ENCODE peak calls at places on chromosomes 12 and 14, in six cellular contexts. One of them, this sample, is unnamed.

GRCh38 chr12:101616027-101616494 is 21.3 kb downstream of the MYBPC1 start:
- DNase-seq in GM04504: no peak
- DNase-seq in AG08396: no peak
- DNase-seq in cardiac fibroblast: peak
- DNase-seq in stimulated activated CD4-positive, alpha-beta T cell treated with anti-CD3 and anti-CD28 coated beads, Interleukin-4, amount 100 ng/mL, for 48 hours: no peak
- DNase-seq in NCI-H345: no peak
- DNase-seq in this sample: no peak

GRCh38 chr12:123396954-123397353 is 13.0 kb downstream of the KMT5A start:
- DNase-seq in GM04504: no peak
- DNase-seq in AG08396: no peak
- DNase-seq in cardiac fibroblast: no peak
- DNase-seq in stimulated activated CD4-positive, alpha-beta T cell treated with anti-CD3 and anti-CD28 coated beads, Interleukin-4, amount 100 ng/mL, for 48 hours: no peak
- DNase-seq in NCI-H345: no peak
- DNase-seq in this sample: no peak

GRCh38 chr12:78406776-78407335 is 457.7 kb upstream of the SYT1 start:
- DNase-seq in GM04504: no peak
- DNase-seq in AG08396: no peak
- DNase-seq in cardiac fibroblast: peak
- DNase-seq in stimulated activated CD4-positive, alpha-beta T cell treated with anti-CD3 and anti-CD28 coated beads, Interleukin-4, amount 100 ng/mL, for 48 hours: no peak
- DNase-seq in NCI-H345: peak
- DNase-seq in this sample: no peak

GRCh38 chr12:117919479-117919878 is 49.3 kb downstream of the KSR2 start:
- DNase-seq in GM04504: no peak
- DNase-seq in AG08396: no peak
- DNase-seq in cardiac fibroblast: no peak
- DNase-seq in stimulated activated CD4-positive, alpha-beta T cell treated with anti-CD3 and anti-CD28 coated beads, Interleukin-4, amount 100 ng/mL, for 48 hours: no peak
- DNase-seq in NCI-H345: no peak
- DNase-seq in this sample: no peak

GRCh38 chr14:71361335-71361734 is 454.1 kb downstream of the PCNX1 start:
- DNase-seq in GM04504: no peak
- DNase-seq in AG08396: no peak
- DNase-seq in cardiac fibroblast: peak
- DNase-seq in stimulated activated CD4-positive, alpha-beta T cell treated with anti-CD3 and anti-CD28 coated beads, Interleukin-4, amount 100 ng/mL, for 48 hours: no peak
- DNase-seq in NCI-H345: no peak
- DNase-seq in this sample: no peak

GRCh38 chr12:44053550-44054243 is 217.8 kb downstream of the TMEM117 start:
- DNase-seq in GM04504: peak
- DNase-seq in AG08396: no peak
- DNase-seq in cardiac fibroblast: peak
- DNase-seq in stimulated activated CD4-positive, alpha-beta T cell treated with anti-CD3 and anti-CD28 coated beads, Interleukin-4, amount 100 ng/mL, for 48 hours: no peak
- DNase-seq in NCI-H345: no peak
- DNase-seq in this sample: no peak

GRCh38 chr12:53115891-53116675 is 12.8 kb downstream of the SOAT2 start:
- DNase-seq in GM04504: no peak
- DNase-seq in AG08396: peak
- DNase-seq in cardiac fibroblast: no peak
- DNase-seq in stimulated activated CD4-positive, alpha-beta T cell treated with anti-CD3 and anti-CD28 coated beads, Interleukin-4, amount 100 ng/mL, for 48 hours: no peak
- DNase-seq in NCI-H345: no peak
- DNase-seq in this sample: no peak

GRCh38 chr12:30578426-30578825 is 117.2 kb downstream of the IPO8 start:
- DNase-seq in GM04504: no peak
- DNase-seq in AG08396: no peak
- DNase-seq in cardiac fibroblast: no peak
- DNase-seq in stimulated activated CD4-positive, alpha-beta T cell treated with anti-CD3 and anti-CD28 coated beads, Interleukin-4, amount 100 ng/mL, for 48 hours: no peak
- DNase-seq in NCI-H345: no peak
- DNase-seq in this sample: no peak

GRCh38 chr12:9634177-9634803 is 26.6 kb upstream of the KLRB1 start:
- DNase-seq in GM04504: no peak
- DNase-seq in AG08396: peak
- DNase-seq in cardiac fibroblast: peak
- DNase-seq in stimulated activated CD4-positive, alpha-beta T cell treated with anti-CD3 and anti-CD28 coated beads, Interleukin-4, amount 100 ng/mL, for 48 hours: peak
- DNase-seq in NCI-H345: peak
- DNase-seq in this sample: no peak

GRCh38 chr14:99838555-99839193 is 45.5 kb downstream of the EML1 start:
- DNase-seq in GM04504: no peak
- DNase-seq in AG08396: peak
- DNase-seq in cardiac fibroblast: peak
- DNase-seq in stimulated activated CD4-positive, alpha-beta T cell treated with anti-CD3 and anti-CD28 coated beads, Interleukin-4, amount 100 ng/mL, for 48 hours: no peak
- DNase-seq in NCI-H345: no peak
- DNase-seq in this sample: no peak

GRCh38 chr14:22319526-22320352 is 269.3 kb downstream of the DAD1 start:
- DNase-seq in GM04504: no peak
- DNase-seq in AG08396: peak
- DNase-seq in cardiac fibroblast: peak
- DNase-seq in stimulated activated CD4-positive, alpha-beta T cell treated with anti-CD3 and anti-CD28 coated beads, Interleukin-4, amount 100 ng/mL, for 48 hours: no peak
- DNase-seq in NCI-H345: peak
- DNase-seq in this sample: no peak

GRCh38 chr14:35337074-35337556 is 44.9 kb downstream of the PSMA6 start:
- DNase-seq in GM04504: no peak
- DNase-seq in AG08396: no peak
- DNase-seq in cardiac fibroblast: no peak
- DNase-seq in stimulated activated CD4-positive, alpha-beta T cell treated with anti-CD3 and anti-CD28 coated beads, Interleukin-4, amount 100 ng/mL, for 48 hours: no peak
- DNase-seq in NCI-H345: no peak
- DNase-seq in this sample: no peak

GRCh38 chr12:61524851-61525250 is 735.4 kb upstream of the USP15 start:
- DNase-seq in GM04504: no peak
- DNase-seq in AG08396: no peak
- DNase-seq in cardiac fibroblast: no peak
- DNase-seq in stimulated activated CD4-positive, alpha-beta T cell treated with anti-CD3 and anti-CD28 coated beads, Interleukin-4, amount 100 ng/mL, for 48 hours: no peak
- DNase-seq in NCI-H345: no peak
- DNase-seq in this sample: no peak

GRCh38 chr14:91946313-91947195 is 940 bp downstream of the FBLN5 start:
- DNase-seq in GM04504: no peak
- DNase-seq in AG08396: no peak
- DNase-seq in cardiac fibroblast: peak
- DNase-seq in stimulated activated CD4-positive, alpha-beta T cell treated with anti-CD3 and anti-CD28 coated beads, Interleukin-4, amount 100 ng/mL, for 48 hours: no peak
- DNase-seq in NCI-H345: no peak
- DNase-seq in this sample: no peak

GRCh38 chr12:74171478-74171909 is 366.1 kb upstream of the ATXN7L3B start:
- DNase-seq in GM04504: no peak
- DNase-seq in AG08396: no peak
- DNase-seq in cardiac fibroblast: no peak
- DNase-seq in stimulated activated CD4-positive, alpha-beta T cell treated with anti-CD3 and anti-CD28 coated beads, Interleukin-4, amount 100 ng/mL, for 48 hours: no peak
- DNase-seq in NCI-H345: no peak
- DNase-seq in this sample: peak

GRCh38 chr12:19382111-19382526 is 57.2 kb upstream of the AEBP2 start:
- DNase-seq in GM04504: peak
- DNase-seq in AG08396: peak
- DNase-seq in cardiac fibroblast: peak
- DNase-seq in stimulated activated CD4-positive, alpha-beta T cell treated with anti-CD3 and anti-CD28 coated beads, Interleukin-4, amount 100 ng/mL, for 48 hours: peak
- DNase-seq in NCI-H345: no peak
- DNase-seq in this sample: no peak

GRCh38 chr12:107310621-107311020 is 217.3 kb upstream of the CRY1 start:
- DNase-seq in GM04504: no peak
- DNase-seq in AG08396: no peak
- DNase-seq in cardiac fibroblast: no peak
- DNase-seq in stimulated activated CD4-positive, alpha-beta T cell treated with anti-CD3 and anti-CD28 coated beads, Interleukin-4, amount 100 ng/mL, for 48 hours: no peak
- DNase-seq in NCI-H345: peak
- DNase-seq in this sample: no peak

GRCh38 chr14:103699901-103700752 is 15.1 kb downstream of the XRCC3 start:
- DNase-seq in GM04504: no peak
- DNase-seq in AG08396: no peak
- DNase-seq in cardiac fibroblast: no peak
- DNase-seq in stimulated activated CD4-positive, alpha-beta T cell treated with anti-CD3 and anti-CD28 coated beads, Interleukin-4, amount 100 ng/mL, for 48 hours: no peak
- DNase-seq in NCI-H345: no peak
- DNase-seq in this sample: no peak

GRCh38 chr14:96479435-96480146 is 22.6 kb upstream of the PAPOLA start:
- DNase-seq in GM04504: no peak
- DNase-seq in AG08396: no peak
- DNase-seq in cardiac fibroblast: peak
- DNase-seq in stimulated activated CD4-positive, alpha-beta T cell treated with anti-CD3 and anti-CD28 coated beads, Interleukin-4, amount 100 ng/mL, for 48 hours: no peak
- DNase-seq in NCI-H345: no peak
- DNase-seq in this sample: no peak

This sample was measured in posterior vena cava.